ENCODE peak calls at places on chromosome 10, in five cellular contexts. B is IMR-90, L is kidney, D is progenitor cell of endocrine pancreas, S is left ventricle myocardium inferior. V is an unnamed sample.
A peak's percentile ranks its signal among the peaks of the same experiment; 100 is the strongest.

GRCh38 chr10:102468683-102469082 is 17.3 kb upstream of the C10orf95 start:
- DNase-seq in L (no peak), B (peak; percentile 42), D (no peak), S (no peak), V (peak; percentile 76)

GRCh38 chr10:2335626-2336025 is 598.3 kb upstream of the ADARB2 start:
- DNase-seq in B (no peak), S (no peak), D (no peak), L (no peak), V (no peak)

GRCh38 chr10:66927271-66927950 is 1.6 kb downstream of the LRRTM3 start:
- DNase-seq in L (no peak), S (no peak), D (no peak), B (no peak), V (no peak)

GRCh38 chr10:80196270-80196949 is 8.9 kb downstream of the ANXA11 start:
- DNase-seq in S (no peak), B (peak; percentile 61), L (peak; percentile 95), D (peak; percentile 63), V (peak; percentile 38)

GRCh38 chr10:125742465-125742864 is 23.0 kb downstream of the EDRF1 start:
- DNase-seq in B (no peak), D (no peak), S (no peak), L (no peak), V (peak; percentile 3)

GRCh38 chr10:42866115-42866995 is 83.8 kb downstream of the BMS1 start:
- DNase-seq in B (peak; percentile 64), S (peak; percentile 80), D (peak; percentile 81), L (peak; percentile 93), V (peak; percentile 74)

GRCh38 chr10:66822801-66823200 is 103.0 kb upstream of the LRRTM3 start:
- DNase-seq in B (no peak), D (no peak), S (no peak), L (no peak), V (no peak)

GRCh38 chr10:27998178-27998953 is 513 bp downstream of the ODAD2 start:
- DNase-seq in D (peak; percentile 25), L (peak; percentile 71), S (peak; percentile 14), B (peak; percentile 26), V (peak; percentile 3)

GRCh38 chr10:68550747-68551411 is 9.3 kb upstream of the TET1 start:
- DNase-seq in L (no peak), B (peak; percentile 82), D (peak; percentile 20), S (no peak), V (peak; percentile 90)

GRCh38 chr10:72784551-72785421 is 92.8 kb downstream of the MCU start:
- DNase-seq in L (peak; percentile 75), S (peak; percentile 40), B (peak; percentile 92), D (no peak), V (peak; percentile 96)

GRCh38 chr10:49827297-49827696 is 65.2 kb upstream of the OGDHL start:
- DNase-seq in D (no peak), B (no peak), S (no peak), L (no peak), V (no peak)

GRCh38 chr10:63384675-63385074 is 81.1 kb downstream of the JMJD1C start:
- DNase-seq in S (no peak), B (no peak), L (no peak), D (no peak), V (no peak)

GRCh38 chr10:117719558-117719957 is 177.0 kb downstream of the EMX2 start:
- DNase-seq in S (no peak), B (no peak), D (no peak), L (no peak), V (no peak)

GRCh38 chr10:76428541-76429330 is 997.3 kb downstream of the LRMDA start:
- DNase-seq in S (no peak), L (no peak), B (peak; percentile 95), D (no peak), V (peak; percentile 98)

GRCh38 chr10:91908358-91909177 is 718 bp downstream of the FGFBP3 start:
- DNase-seq in S (peak; percentile 72), L (peak; percentile 93), D (peak; percentile 57), B (peak; percentile 67), V (peak; percentile 66)

GRCh38 chr10:60270426-60270825 is 119.2 kb downstream of the ANK3 start:
- DNase-seq in B (peak; percentile 40), D (no peak), S (no peak), L (no peak), V (no peak)

GRCh38 chr10:131777162-131777561 is 123.6 kb upstream of the PPP2R2D start:
- DNase-seq in S (no peak), D (no peak), B (no peak), L (no peak), V (no peak)

GRCh38 chr10:114306116-114306973 is 67.3 kb downstream of the VWA2 start:
- DNase-seq in D (no peak), S (no peak), L (no peak), B (peak; percentile 94), V (peak; percentile 56)

GRCh38 chr10:17669185-17669872 is 25.4 kb downstream of the STAM start:
- DNase-seq in D (no peak), B (no peak), L (no peak), S (no peak), V (no peak)

GRCh38 chr10:32948451-32948850 is 9.6 kb downstream of the ITGB1 start:
- DNase-seq in D (no peak), B (no peak), S (no peak), L (no peak), V (peak; percentile 58)

DNA sequence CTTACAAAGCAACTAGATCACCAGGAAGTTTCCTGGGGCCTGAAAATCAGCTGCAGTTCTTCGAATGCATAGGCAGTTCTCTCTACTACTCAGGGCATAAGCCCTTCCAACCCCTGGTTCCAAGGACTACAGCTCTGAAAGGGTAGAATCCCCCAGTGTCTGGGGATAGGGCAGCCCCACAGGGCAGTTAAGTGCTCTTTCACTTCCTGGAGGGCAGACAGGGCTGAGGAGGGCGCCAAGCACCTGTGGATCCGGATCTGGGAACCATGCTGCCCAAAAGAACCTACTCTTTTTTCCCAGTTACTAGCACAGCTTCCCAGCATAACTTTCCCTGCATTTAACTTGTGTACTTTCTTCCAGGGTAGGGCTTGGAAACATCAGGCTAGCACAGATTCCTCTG is 41.1 kb downstream of the CXCL12 start:
- DNase-seq in L (no peak), D (no peak), S (no peak), B (no peak), V (no peak)
- TF ChIP-seq CTCF in L (no peak), D (no peak), S (no peak), B (no peak), V (no peak)

DNA sequence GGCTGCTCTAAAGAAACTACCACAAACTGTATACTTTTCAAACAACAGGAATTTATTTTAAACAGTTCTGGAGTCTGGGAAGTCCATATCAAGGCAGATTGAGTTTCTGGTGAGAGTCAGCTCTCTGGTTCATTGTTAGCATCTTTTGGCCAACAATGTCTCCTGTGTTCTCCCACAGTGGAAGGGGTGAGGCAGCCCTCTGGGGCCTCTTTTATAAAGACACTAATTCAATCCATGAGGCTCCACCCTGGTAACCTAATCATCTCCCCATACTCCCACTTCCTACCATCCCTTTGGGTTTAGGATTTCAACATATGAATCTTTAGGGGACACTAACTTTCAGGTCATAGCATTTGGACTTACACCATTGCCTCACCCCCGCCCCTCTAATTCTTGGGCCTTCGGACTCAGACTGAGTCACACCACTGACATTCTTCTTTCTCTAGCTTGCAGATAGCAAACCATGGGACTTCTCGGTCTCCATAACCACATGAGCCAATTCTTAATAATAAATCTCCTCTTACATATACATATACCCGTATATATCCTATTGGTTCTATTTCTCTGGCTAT is 64.3 kb upstream of the ANTXRL start:
- DNase-seq in S (no peak), L (no peak), B (peak; percentile 56), D (no peak), V (peak; percentile 53)
- TF ChIP-seq CTCF in S (no peak), L (no peak), B (no peak), D (no peak), V (no peak)

DNA sequence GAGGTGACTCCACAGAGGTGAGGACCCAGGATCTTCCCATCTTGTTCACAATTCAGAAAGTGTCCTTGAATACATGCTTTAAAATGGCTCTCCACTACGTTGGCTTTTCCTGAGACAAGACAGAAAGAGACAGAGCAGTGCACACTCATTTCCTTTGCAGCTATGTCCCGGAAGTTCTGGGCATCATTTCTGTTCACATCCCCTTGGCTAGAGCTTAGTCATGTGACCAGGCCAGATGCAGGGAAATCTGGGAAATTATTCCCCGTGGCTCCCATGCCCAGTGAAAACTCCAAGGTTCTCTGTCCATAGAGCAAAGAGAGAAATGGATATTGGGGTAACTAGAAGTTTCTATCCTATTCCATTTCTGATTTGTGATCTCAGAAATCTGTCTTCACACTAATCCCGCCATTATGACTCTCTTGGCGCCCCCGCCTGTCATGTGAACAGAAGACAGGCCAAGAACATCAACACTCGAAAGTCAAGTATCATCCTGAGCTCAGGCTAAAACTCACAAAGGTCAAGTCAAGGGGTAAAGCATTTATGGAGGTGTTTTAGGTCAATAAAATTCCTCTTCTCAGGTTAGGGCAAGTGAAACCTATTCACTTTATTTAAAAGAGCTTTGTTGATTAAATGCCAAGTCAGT is 251.4 kb upstream of the HABP2 start:
- DNase-seq in B (no peak), L (no peak), S (no peak), D (no peak), V (no peak)
- TF ChIP-seq CTCF in B (no peak), L (no peak), S (no peak), D (no peak), V (no peak)

DNA sequence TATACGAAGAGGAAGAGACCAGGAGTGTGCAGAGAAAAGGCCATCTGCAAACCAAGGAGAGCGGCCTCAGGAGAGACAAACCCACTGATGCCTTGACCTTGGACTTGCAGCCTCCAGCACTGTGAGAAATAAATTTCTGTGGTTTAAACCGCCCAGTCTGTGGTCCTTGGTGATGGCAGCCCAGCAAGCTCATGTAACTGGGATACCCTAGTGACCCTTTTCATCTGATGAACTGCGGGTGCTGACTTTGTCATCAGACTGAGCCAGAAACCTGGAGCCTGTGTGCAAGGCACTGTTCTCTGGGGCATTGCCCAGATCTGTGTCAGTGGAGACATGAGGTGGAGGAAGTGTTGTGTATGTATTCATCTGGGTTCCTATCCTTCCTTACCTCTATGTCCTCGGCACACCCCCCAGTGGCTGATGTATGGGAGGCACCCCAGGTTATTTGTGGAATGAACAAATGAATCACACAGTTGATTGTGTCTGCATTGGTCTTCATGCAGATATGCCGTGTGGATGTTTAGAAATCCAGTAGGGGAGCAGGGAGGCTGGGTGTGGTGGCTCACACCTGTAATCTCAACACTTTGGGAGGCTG is 64.5 kb upstream of the BTBD16 start:
- DNase-seq in D (no peak), S (no peak), B (peak; percentile 26), L (no peak), V (peak; percentile 10)
- TF ChIP-seq CTCF in D (no peak), S (no peak), B (peak; percentile 12), L (no peak), V (peak; percentile 18)

DNA sequence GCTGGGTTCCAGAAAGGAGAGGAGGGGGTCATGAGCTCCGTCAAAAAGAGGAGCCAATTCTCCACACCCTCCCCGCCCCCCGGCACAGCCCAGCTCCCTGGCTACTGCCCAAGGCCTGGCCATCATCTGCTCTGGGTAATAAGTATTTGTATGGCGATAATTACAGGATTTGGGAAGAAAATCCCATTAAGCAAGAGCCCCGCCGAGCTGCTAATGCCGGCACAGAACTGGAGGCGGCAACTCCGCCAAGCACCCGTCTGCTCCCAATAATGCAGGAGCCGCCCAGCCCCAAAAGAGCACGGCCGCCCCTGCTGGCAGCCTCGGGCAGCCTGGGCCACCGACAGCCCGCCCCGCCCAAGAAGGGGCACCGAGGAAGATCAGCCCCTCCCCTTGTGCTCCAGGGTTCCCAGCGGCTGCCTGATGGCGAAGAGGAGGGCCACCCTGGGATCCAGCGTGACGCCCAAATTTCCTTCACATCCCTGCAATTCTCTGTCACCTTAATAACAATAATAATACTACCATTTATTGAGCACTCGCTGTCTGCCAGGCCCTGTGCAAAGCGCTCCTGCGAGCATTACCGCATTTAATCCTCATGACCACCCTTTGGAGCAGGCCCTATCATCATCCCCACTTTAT is 5.9 kb downstream of the SLIT1 start:
- DNase-seq in L (peak; percentile 49), S (no peak), B (no peak), D (peak; percentile 40), V (no peak)
- TF ChIP-seq CTCF in L (no peak), S (peak; percentile 41), B (no peak), D (peak; percentile 59), V (peak; percentile 33)

V was measured in fibroblast of the aortic adventitia.